ENCODE peak calls at places on chromosomes 13 and 19, in five cellular contexts. W, G, S, V and I are unnamed samples.

GRCh38 chr13:75372517-75372916 is 109.5 kb downstream of the TBC1D4 start:
- DNase-seq in G (peak; percentile 14), S (peak; percentile 46), W (no peak), V (no peak), I (peak; percentile 38)

GRCh38 chr13:30125422-30126073 is 181.8 kb downstream of the KATNAL1 start:
- DNase-seq in S (no peak), W (no peak), V (no peak), G (no peak), I (no peak)

GRCh38 chr13:104385409-104385808 is 1319.2 kb upstream of the SLC10A2 start:
- DNase-seq in S (no peak), V (no peak), W (no peak), G (no peak), I (no peak)

GRCh38 chr19:29535984-29536508 is 10.3 kb downstream of the VSTM2B start:
- DNase-seq in V (no peak), W (no peak), S (no peak), G (no peak), I (no peak)

GRCh38 chr13:87498681-87499080 is 172.5 kb upstream of the SLITRK5 start:
- DNase-seq in V (no peak), G (peak; percentile 24), W (no peak), S (peak; percentile 49), I (no peak)

GRCh38 chr19:489418-490196 is 6.7 kb upstream of the MADCAM1 start:
- DNase-seq in G (no peak), V (no peak), S (peak; percentile 77), W (no peak), I (no peak)

GRCh38 chr13:27171244-27171829 is at the start of gene USP12:
- DNase-seq in V (no peak), G (peak; percentile 61), S (no peak), W (peak; percentile 53), I (no peak)

GRCh38 chr19:56477429-56478338 is 539 bp upstream of the ZNF667 start:
- DNase-seq in S (peak; percentile 90), W (no peak), V (no peak), G (peak; percentile 93), I (peak; percentile 71)

GRCh38 chr19:11378319-11379189 is 4.1 kb downstream of the SWSAP1 start:
- DNase-seq in S (peak; percentile 88), W (no peak), G (peak; percentile 60), V (no peak), I (no peak)

GRCh38 chr19:53877361-53877766 is 4.6 kb upstream of the PRKCG start:
- DNase-seq in V (no peak), G (no peak), S (no peak), W (no peak), I (peak; percentile 72)

GRCh38 chr19:30208661-30209060 is 163.5 kb upstream of the ZNF536 start:
- DNase-seq in S (no peak), G (no peak), W (no peak), V (no peak), I (no peak)

GRCh38 chr13:97194473-97194872 is 27.7 kb upstream of the MBNL2 start:
- DNase-seq in S (no peak), W (no peak), V (no peak), G (peak; percentile 65), I (no peak)

GRCh38 chr19:33235269-33235995 is 9.8 kb upstream of the SLC7A10 start:
- DNase-seq in S (peak; percentile 92), W (peak; percentile 86), G (peak; percentile 81), V (peak; percentile 47), I (peak; percentile 62)

GRCh38 chr19:3608079-3608641 is 1.5 kb upstream of the TBXA2R start:
- DNase-seq in V (no peak), G (no peak), W (no peak), S (no peak), I (no peak)

GRCh38 chr13:85698236-85698635 is 101.0 kb downstream of the SLITRK6 start:
- DNase-seq in G (no peak), S (no peak), W (no peak), V (no peak), I (no peak)

GRCh38 chr19:12064266-12065099 is at the start of gene ZNF844:
- DNase-seq in V (peak; percentile 27), S (peak; percentile 93), G (peak; percentile 96), W (peak; percentile 90), I (peak; percentile 67)

GRCh38 chr19:35675589-35676140 is 9.3 kb downstream of the UPK1A start:
- DNase-seq in S (no peak), W (no peak), V (no peak), G (no peak), I (no peak)

GRCh38 chr19:13665125-13665903 is 99.0 kb upstream of the MRI1 start:
- DNase-seq in W (peak; percentile 15), G (no peak), V (no peak), S (no peak), I (no peak)

GRCh38 chr19:39052243-39052746 is 19.9 kb upstream of the FBXO27 start:
- DNase-seq in S (peak; percentile 85), V (peak; percentile 90), W (peak; percentile 49), G (peak; percentile 66), I (peak; percentile 47)

GRCh38 chr13:24050292-24050711 is 110.2 kb upstream of the SPATA13 start:
- DNase-seq in V (no peak), S (no peak), W (no peak), G (peak; percentile 63), I (no peak)

GRCh38 chr13:62837895-62838294 is 1422.2 kb upstream of the PCDH20 start:
- DNase-seq in V (peak; percentile 48), S (no peak), W (no peak), G (no peak), I (no peak)

GRCh38 chr13:98374750-98375149 is 197.7 kb upstream of the RNF113B start:
- DNase-seq in W (no peak), V (no peak), G (no peak), S (no peak), I (no peak)

GRCh38 chr13:34408635-34409034 is 533.4 kb upstream of the NBEA start:
- DNase-seq in G (no peak), V (no peak), W (no peak), S (no peak), I (no peak)

GRCh38 chr19:6522712-6523111 is 8.1 kb upstream of the TNFSF9 start:
- DNase-seq in W (no peak), G (no peak), V (no peak), S (no peak), I (no peak)

GRCh38 chr13:36154567-36155231 is 23.5 kb upstream of the DCLK1 start:
- DNase-seq in G (peak; percentile 96), V (no peak), W (no peak), S (peak; percentile 59), I (no peak)

GRCh38 chr19:39941615-39942507 is 7.4 kb upstream of the FCGBP start:
- DNase-seq in S (peak; percentile 35), V (no peak), G (peak; percentile 23), W (peak; percentile 59), I (peak; percentile 85)

GRCh38 chr13:56009418-56009817 is 1131.3 kb upstream of the PRR20A start:
- DNase-seq in V (no peak), S (no peak), G (no peak), W (no peak), I (no peak)

GRCh38 chr13:40813662-40814454 is 24.4 kb downstream of the SLC25A15 start:
- DNase-seq in S (peak; percentile 41), W (peak; percentile 25), G (no peak), V (no peak), I (no peak)

DNA sequence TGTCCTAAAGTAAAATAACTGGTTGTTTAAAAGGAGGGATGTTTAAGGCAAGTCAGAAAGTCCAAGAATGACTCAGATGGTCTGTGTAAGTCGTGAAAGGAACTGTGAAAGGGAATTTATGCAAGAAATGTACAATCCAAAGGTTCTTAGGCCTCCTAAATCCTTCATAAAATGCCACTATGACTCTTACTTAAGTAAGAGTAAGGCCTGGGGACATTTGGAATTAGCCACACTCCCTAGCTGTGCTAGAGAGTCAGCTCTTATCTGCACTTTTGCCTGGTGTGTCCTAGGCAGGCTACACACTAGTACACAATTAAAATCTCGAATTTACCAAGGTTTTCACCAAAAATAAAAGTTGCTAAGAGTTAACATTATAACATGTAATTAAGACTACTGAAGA is 686.9 kb downstream of the UQCRFS1 start:
- DNase-seq in W (no peak), S (no peak), G (no peak), V (no peak), I (no peak)
- H3K27me3 ChIP-seq in W (no peaks in the 10 kb centered on the region), S (no peaks in the 10 kb centered on the region), G (peaks cover 2% of the 10 kb centered on the region), V (no peaks in the 10 kb centered on the region), I (no peaks in the 10 kb centered on the region)

DNA sequence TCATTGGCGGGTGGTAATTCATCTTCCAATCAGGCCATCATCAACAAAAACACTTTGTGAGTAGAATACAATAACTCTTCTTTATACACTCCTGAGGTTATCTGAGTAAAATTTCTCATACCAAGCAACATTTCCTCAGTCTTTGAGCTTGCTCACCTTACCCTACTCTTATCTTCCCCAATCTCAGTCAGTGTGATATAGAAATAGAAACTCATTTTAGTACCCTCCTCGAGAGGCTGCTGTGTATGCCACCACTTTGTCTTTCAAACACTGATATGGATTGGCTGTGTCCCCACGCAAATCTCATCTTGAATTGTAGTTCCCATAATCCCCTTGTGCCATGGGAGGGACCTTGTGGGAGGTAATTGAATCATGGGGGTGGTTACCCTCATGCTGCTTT is 209.7 kb downstream of the RBM26 start:
- DNase-seq in W (no peak), S (no peak), G (no peak), V (no peak), I (no peak)
- H3K27me3 ChIP-seq in W (no peaks in the 10 kb centered on the region), S (no peaks in the 10 kb centered on the region), G (no peaks in the 10 kb centered on the region), V (no peaks in the 10 kb centered on the region), I (no peaks in the 10 kb centered on the region)

DNA sequence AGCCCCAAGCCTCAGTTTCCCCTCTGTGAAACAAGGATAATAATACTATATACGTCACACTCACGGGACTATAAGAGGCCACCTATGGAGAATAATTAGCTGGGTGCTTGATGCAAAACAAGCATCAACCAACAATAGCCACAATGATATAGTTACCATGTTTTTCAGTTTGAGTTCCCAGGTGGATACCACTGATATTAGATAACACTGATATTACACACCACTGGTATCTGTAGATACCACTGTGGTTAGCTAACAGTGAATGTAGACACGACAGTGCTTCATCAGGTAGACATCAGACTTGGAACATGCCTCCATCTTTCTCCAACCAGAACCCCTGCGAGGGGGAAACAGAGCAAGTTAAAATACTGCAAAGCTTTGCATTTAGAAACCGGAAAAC is 80.5 kb downstream of the RNASEH2B start:
- DNase-seq in W (no peak), S (no peak), G (no peak), V (no peak), I (no peak)
- H3K27me3 ChIP-seq in W (no peaks in the 10 kb centered on the region), S (no peaks in the 10 kb centered on the region), G (no peaks in the 10 kb centered on the region), V (no peaks in the 10 kb centered on the region), I (no peaks in the 10 kb centered on the region)

GRCh38 chr19:49439841-49440240 is 1.5 kb downstream of the SLC17A7 start:
- DNase-seq in S (no peak), G (no peak), W (no peak), V (no peak), I (no peak)
- H3K27me3 ChIP-seq in S (peaks cover 78% of the 10 kb centered on the region), G (peaks cover 17% of the 10 kb centered on the region), W (peaks cover 3% of the 10 kb centered on the region), V (peaks cover 9% of the 10 kb centered on the region), I (peaks cover 28% of the 10 kb centered on the region)

GRCh38 chr19:5354403-5354802 is 13.8 kb upstream of the PTPRS start:
- DNase-seq in S (peak; percentile 39), V (no peak), W (no peak), G (peak; percentile 40), I (no peak)

GRCh38 chr19:5349041-5349440 is 8.4 kb upstream of the PTPRS start:
- DNase-seq in W (no peak), V (no peak), S (peak; percentile 57), G (no peak), I (no peak)

GRCh38 chr19:5351731-5352228 is 11.2 kb upstream of the PTPRS start:
- DNase-seq in S (no peak), G (no peak), V (no peak), W (no peak), I (no peak)

GRCh38 chr19:5355076-5355475 is 14.5 kb upstream of the PTPRS start:
- DNase-seq in W (no peak), S (no peak), G (no peak), V (no peak), I (no peak)

GRCh38 chr19:5352229-5352763 is 11.7 kb upstream of the PTPRS start:
- DNase-seq in S (peak; percentile 45), V (no peak), G (no peak), W (no peak), I (no peak)
- H3K27me3 ChIP-seq in S (peaks cover 26% of the 10 kb centered on the region), V (no peaks in the 10 kb centered on the region), G (no peaks in the 10 kb centered on the region), W (no peaks in the 10 kb centered on the region), I (no peaks in the 10 kb centered on the region)